ENCODE peak calls at places on chromosomes 6 and 20, in four cellular contexts. I is SK-N-DZ, P is MM.1S, K is DMS53. W is an unnamed sample.

GRCh38 chr20:37531856-37532255 is 4.2 kb upstream of the BLCAP start:
- DNase-seq in I (no peak), K (no peak), P (no peak), W (no peak)

GRCh38 chr6:52787917-52788316 is 15.7 kb downstream of the GSTA1 start:
- DNase-seq in P (no peak), K (no peak), I (no peak), W (no peak)

GRCh38 chr20:17431621-17432364 is 99.4 kb downstream of the BFSP1 start:
- DNase-seq in K (peak; percentile 72), P (peak; percentile 55), I (peak; percentile 45), W (peak; percentile 77)

GRCh38 chr6:24231578-24231977 is 105.6 kb downstream of the NRSN1 start:
- DNase-seq in P (no peak), K (no peak), I (no peak), W (no peak)

GRCh38 chr20:50335105-50335504 is 144.5 kb downstream of the CEBPB start:
- DNase-seq in K (peak; percentile 91), P (no peak), I (peak; percentile 58), W (no peak)

GRCh38 chr6:136921936-136922679 is at the start of gene SLC35D3:
- DNase-seq in I (peak; percentile 57), P (no peak), K (peak; percentile 71), W (peak; percentile 57)

GRCh38 chr6:43113431-43114260 is 37.5 kb downstream of the PTK7 start:
- DNase-seq in I (no peak), P (no peak), K (peak; percentile 70), W (peak; percentile 87)

GRCh38 chr6:139977887-139978332 is 603.5 kb upstream of the CITED2 start:
- DNase-seq in P (no peak), K (peak; percentile 83), I (no peak), W (no peak)

GRCh38 chr20:24743641-24744040 is 205.4 kb upstream of the CST7 start:
- DNase-seq in P (no peak), K (no peak), I (no peak), W (no peak)

GRCh38 chr20:17870063-17870740 is 98.4 kb downstream of the SNX5 start:
- DNase-seq in I (no peak), P (no peak), K (no peak), W (no peak)

GRCh38 chr6:143279385-143279784 is 171.1 kb downstream of the ADAT2 start:
- DNase-seq in I (peak; percentile 17), K (peak; percentile 36), P (no peak), W (no peak)

GRCh38 chr6:34945317-34945716 is 56.3 kb downstream of the ANKS1A start:
- DNase-seq in K (no peak), P (no peak), I (no peak), W (no peak)

GRCh38 chr6:43185391-43185790 is 3.4 kb downstream of the CUL9 start:
- DNase-seq in I (no peak), K (no peak), P (no peak), W (no peak)

GRCh38 chr6:169153401-169153800 is 100.2 kb downstream of the THBS2 start:
- DNase-seq in I (no peak), K (no peak), P (no peak), W (no peak)

GRCh38 chr6:33587529-33588215 is 7.6 kb upstream of the BAK1 start:
- DNase-seq in P (no peak), K (no peak), I (no peak), W (no peak)

GRCh38 chr20:4898282-4898681 is 103.0 kb downstream of the SLC23A2 start:
- DNase-seq in K (no peak), P (no peak), I (no peak), W (no peak)

GRCh38 chr20:6831461-6831860 is 64.0 kb downstream of the BMP2 start:
- DNase-seq in I (no peak), P (no peak), K (no peak), W (no peak)

GRCh38 chr6:149093643-149094042 is 223.9 kb upstream of the TAB2 start:
- DNase-seq in P (no peak), I (no peak), K (no peak), W (no peak)

GRCh38 chr20:62475819-62476073 is at the start of gene GATA5:
- DNase-seq in K (no peak), I (no peak), P (no peak), W (no peak)

GRCh38 chr6:42962502-42963178 is 2.1 kb downstream of the GNMT start:
- DNase-seq in I (no peak), K (no peak), P (no peak), W (no peak)

GRCh38 chr6:90941885-90942284 is 355.0 kb upstream of the MAP3K7 start:
- DNase-seq in K (peak; percentile 9), I (no peak), P (no peak), W (no peak)

GRCh38 chr20:35021831-35022230 is 66.2 kb downstream of the MYH7B start:
- DNase-seq in K (no peak), P (no peak), I (no peak), W (no peak)

GRCh38 chr20:59787186-59787890 is 146.1 kb downstream of the SYCP2 start:
- DNase-seq in K (no peak), P (no peak), I (no peak), W (no peak)

GRCh38 chr20:13874269-13875158 is 89.7 kb downstream of the NDUFAF5 start:
- DNase-seq in K (no peak), I (no peak), P (no peak), W (no peak)

GRCh38 chr6:165556116-165556843 is 106.8 kb downstream of the PDE10A start:
- DNase-seq in I (no peak), K (peak; percentile 91), P (no peak), W (no peak)

GRCh38 chr6:87663434-87663833 is 38.6 kb downstream of the AKIRIN2 start:
- DNase-seq in I (no peak), P (no peak), K (no peak), W (no peak)

GRCh38 chr20:47319517-47320252 is 36.8 kb downstream of the ZMYND8 start:
- DNase-seq in I (no peak), K (peak; percentile 99), P (no peak), W (no peak)

GRCh38 chr6:31162463-31163165 is 4.2 kb downstream of the TCF19 start:
- DNase-seq in I (no peak), K (no peak), P (no peak), W (no peak)

GRCh38 chr6:149060985-149061760 is 256.3 kb upstream of the TAB2 start:
- DNase-seq in I (no peak), P (no peak), K (peak; percentile 91), W (peak; percentile 81)

GRCh38 chr6:26030716-26031115 is 56.5 kb upstream of the HFE start:
- DNase-seq in I (peak; percentile 26), P (no peak), K (peak; percentile 62), W (no peak)

GRCh38 chr20:39155996-39156395 is 193.9 kb downstream of the DHX35 start:
- DNase-seq in I (peak; percentile 65), P (no peak), K (no peak), W (no peak)

GRCh38 chr20:51667002-51667408 is 101.2 kb downstream of the ATP9A start:
- DNase-seq in P (no peak), K (no peak), I (no peak), W (no peak)